ENCODE peak calls at places on chromosomes 5 and 9, in nine cellular contexts. Z is sciatic nerve; E is SHP77; R is EH; S is effector memory CD4-positive, alpha-beta T cell; U is Daoy; J is endothelial cell; B is mesendoderm; Q is mucosa of gallbladder. P is an unnamed sample.

GRCh38 chr5:105865834-105866233 is 1804.9 kb downstream of the EFNA5 start:
- DNase-seq in J (no peak), E (no peak), B (no peak), Q (no peak), Z (no peak), U (no peak), S (no peak), R (no peak), P (no peak)

GRCh38 chr5:124513216-124513615 is 233.2 kb downstream of the ZNF608 start:
- DNase-seq in Z (no peak), J (no peak), Q (no peak), B (no peak), S (no peak), E (no peak), R (no peak), U (no peak), P (no peak)

GRCh38 chr5:143259254-143259605 is 144.3 kb downstream of the NR3C1 start:
- DNase-seq in Q (no peak), B (no peak), J (no peak), E (no peak), U (no peak), S (no peak), Z (no peak), R (no peak), P (no peak)

GRCh38 chr9:89481161-89481915 is 16.6 kb downstream of the SEMA4D start:
- DNase-seq in U (no peak), Q (no peak), J (no peak), B (no peak), E (no peak), R (no peak), Z (peak), S (no peak), P (no peak)

GRCh38 chr9:136532799-136533774 is 12.8 kb downstream of the NOTCH1 start:
- DNase-seq in U (no peak), B (no peak), Z (no peak), R (no peak), Q (no peak), E (no peak), S (peak), J (no peak), P (no peak)

GRCh38 chr9:69471433-69471832 is 146.4 kb downstream of the ENTREP1 start:
- DNase-seq in Q (no peak), R (no peak), S (no peak), J (no peak), B (no peak), U (no peak), E (no peak), Z (no peak), P (no peak)

GRCh38 chr5:56608216-56608925 is 207.0 kb upstream of the MAP3K1 start:
- DNase-seq in Z (no peak), E (no peak), J (no peak), R (peak), Q (no peak), B (peak), S (no peak), U (no peak), P (no peak)

GRCh38 chr9:114732842-114733241 is 50.9 kb upstream of the TEX48 start:
- DNase-seq in E (no peak), B (no peak), Z (no peak), J (no peak), R (peak), Q (no peak), S (no peak), U (no peak), P (no peak)

GRCh38 chr5:150675044-150675443 is 14.0 kb downstream of the MYOZ3 start:
- DNase-seq in E (no peak), J (no peak), U (no peak), Z (no peak), S (no peak), B (no peak), R (no peak), Q (no peak), P (no peak)

GRCh38 chr9:73157811-73158210 is 6.1 kb downstream of the ANXA1 start:
- DNase-seq in Z (no peak), S (no peak), R (no peak), U (no peak), J (no peak), B (no peak), E (no peak), Q (no peak), P (no peak)

GRCh38 chr9:136225748-136226679 is 19.6 kb downstream of the QSOX2 start:
- DNase-seq in Z (no peak), R (peak), U (peak), B (peak), Q (peak), S (peak), J (peak), E (peak), P (peak)

GRCh38 chr9:112945620-112946208 is 55.0 kb upstream of the SLC46A2 start:
- DNase-seq in R (no peak), Z (no peak), U (no peak), J (peak), E (no peak), B (peak), Q (no peak), S (no peak), P (no peak)

GRCh38 chr9:137241490-137242328 is 622 bp downstream of the TUBB4B start:
- DNase-seq in U (peak), R (peak), Q (no peak), J (no peak), B (no peak), Z (peak), E (no peak), S (peak), P (peak)

GRCh38 chr9:134967547-134967930 is 49.8 kb upstream of the FCN1 start:
- DNase-seq in S (no peak), R (no peak), B (no peak), J (no peak), Z (peak), Q (no peak), U (peak), E (no peak), P (no peak)

GRCh38 chr9:84266087-84266561 is 74.4 kb downstream of the SLC28A3 start:
- DNase-seq in E (no peak), S (no peak), J (peak), R (no peak), Q (no peak), B (peak), U (no peak), Z (no peak), P (no peak)

GRCh38 chr9:99162759-99163364 is 57.9 kb downstream of the TGFBR1 start:
- DNase-seq in J (no peak), R (peak), Z (no peak), E (no peak), B (peak), S (no peak), U (no peak), Q (no peak), P (no peak)

GRCh38 chr9:132896264-132896663 is 17.6 kb downstream of the SPACA9 start:
- DNase-seq in Q (no peak), E (no peak), B (no peak), Z (no peak), J (no peak), S (no peak), U (no peak), R (no peak), P (no peak)

GRCh38 chr9:92138157-92138959 is 23.1 kb upstream of the SPTLC1 start:
- DNase-seq in Z (peak), U (peak), R (peak), E (peak), B (peak), J (peak), Q (peak), S (peak), P (peak)

GRCh38 chr5:114153392-114153791 is 208.5 kb upstream of the KCNN2 start:
- DNase-seq in J (no peak), R (no peak), B (no peak), E (no peak), U (no peak), S (no peak), Z (no peak), Q (no peak), P (no peak)

GRCh38 chr9:16729656-16730055 is 140.8 kb downstream of the BNC2 start:
- DNase-seq in Q (no peak), R (no peak), S (no peak), Z (no peak), U (no peak), E (peak), J (no peak), B (no peak), P (no peak)

GRCh38 chr9:111013250-111013649 is 25.0 kb downstream of the LPAR1 start:
- DNase-seq in Q (no peak), R (no peak), U (no peak), Z (no peak), S (no peak), E (no peak), B (no peak), J (no peak), P (no peak)

GRCh38 chr5:108798866-108799265 is 51.2 kb downstream of the FER start:
- DNase-seq in E (no peak), U (no peak), Q (no peak), J (no peak), R (peak), Z (no peak), B (no peak), S (no peak), P (no peak)

GRCh38 chr5:108193021-108193795 is 188.7 kb downstream of the FBXL17 start:
- DNase-seq in U (peak), S (no peak), Q (no peak), B (peak), Z (no peak), J (no peak), E (no peak), R (peak), P (no peak)

GRCh38 chr5:141992349-141992963 is 20.4 kb downstream of the GNPDA1 start:
- DNase-seq in B (peak), Q (peak), J (peak), R (peak), E (peak), U (peak), Z (peak), S (peak), P (peak)

GRCh38 chr9:70110194-70111041 is 66.8 kb downstream of the MAMDC2 start:
- DNase-seq in U (peak), R (peak), J (no peak), Z (no peak), E (peak), B (no peak), S (no peak), Q (no peak), P (no peak)

GRCh38 chr9:114386361-114386885 is 1.4 kb downstream of the AKNA start:
- DNase-seq in B (no peak), S (no peak), U (no peak), R (no peak), E (no peak), J (no peak), Q (no peak), Z (no peak), P (no peak)

GRCh38 chr9:114177423-114178064 is 22.2 kb downstream of the COL27A1 start:
- DNase-seq in E (no peak), B (no peak), Z (no peak), Q (no peak), S (no peak), R (peak), J (no peak), U (peak), P (no peak)

GRCh38 chr9:89891221-89892052 is 286.6 kb downstream of the GADD45G start:
- DNase-seq in U (no peak), Q (peak), Z (peak), R (no peak), J (no peak), E (no peak), S (no peak), B (no peak), P (no peak)

GRCh38 chr5:34627794-34628193 is 28.3 kb upstream of the RAI14 start:
- DNase-seq in E (no peak), Z (no peak), U (peak), B (no peak), S (no peak), R (peak), Q (no peak), J (no peak), P (no peak)

GRCh38 chr9:12930906-12931305 is 156.1 kb downstream of the LURAP1L start:
- DNase-seq in S (no peak), Q (no peak), E (no peak), Z (no peak), U (peak), R (peak), B (no peak), J (no peak), P (no peak)

GRCh38 chr9:91710148-91710547 is 239.9 kb downstream of the ROR2 start:
- DNase-seq in B (no peak), Z (no peak), E (no peak), Q (no peak), S (no peak), R (no peak), U (no peak), J (no peak), P (no peak)

P was measured in NK-92 treated with Interleukin-12 subunit alpha and Interleukin-12 subunit beta, amount 100 ng/mL, for 24 hours.